ENCODE peak calls at places on chromosome 7, in ten cellular contexts. One of them, this sample, is unnamed.

GRCh38 chr7:155635817-155636216 is 8.6 kb upstream of the RBM33 start:
- DNase-seq in Calu3: no peak
- DNase-seq in cerebellar cortex: no peak
- DNase-seq in SK-N-SH: no peak
- DNase-seq in NCI-H1092: no peak
- DNase-seq in astrocyte of the cerebellum: no peak
- DNase-seq in hypothalamus: no peak
- DNase-seq in effector memory CD4-positive, alpha-beta T cell: no peak
- DNase-seq in left cardiac atrium: no peak
- DNase-seq in T-cell: no peak
- DNase-seq in this sample: no peak

GRCh38 chr7:7565746-7566650 is 686 bp upstream of the MIOS start:
- DNase-seq in Calu3: peak
- DNase-seq in cerebellar cortex: no peak
- DNase-seq in SK-N-SH: peak
- DNase-seq in NCI-H1092: no peak
- DNase-seq in astrocyte of the cerebellum: no peak
- DNase-seq in hypothalamus: no peak
- DNase-seq in effector memory CD4-positive, alpha-beta T cell: no peak
- DNase-seq in left cardiac atrium: no peak
- DNase-seq in T-cell: no peak
- DNase-seq in this sample: no peak

GRCh38 chr7:36606442-36607205 is 117.7 kb downstream of the AOAH start:
- DNase-seq in Calu3: no peak
- DNase-seq in cerebellar cortex: peak
- DNase-seq in SK-N-SH: peak
- DNase-seq in NCI-H1092: no peak
- DNase-seq in astrocyte of the cerebellum: no peak
- DNase-seq in hypothalamus: no peak
- DNase-seq in effector memory CD4-positive, alpha-beta T cell: no peak
- DNase-seq in left cardiac atrium: no peak
- DNase-seq in T-cell: no peak
- DNase-seq in this sample: no peak

GRCh38 chr7:139231513-139232376 is 708 bp downstream of the UBN2 start:
- DNase-seq in Calu3: peak
- DNase-seq in cerebellar cortex: peak
- DNase-seq in SK-N-SH: peak
- DNase-seq in NCI-H1092: no peak
- DNase-seq in astrocyte of the cerebellum: no peak
- DNase-seq in hypothalamus: no peak
- DNase-seq in effector memory CD4-positive, alpha-beta T cell: peak
- DNase-seq in left cardiac atrium: peak
- DNase-seq in T-cell: peak
- DNase-seq in this sample: no peak

GRCh38 chr7:55128693-55129394 is 110.0 kb downstream of the EGFR start:
- DNase-seq in Calu3: no peak
- DNase-seq in cerebellar cortex: no peak
- DNase-seq in SK-N-SH: no peak
- DNase-seq in NCI-H1092: no peak
- DNase-seq in astrocyte of the cerebellum: no peak
- DNase-seq in hypothalamus: no peak
- DNase-seq in effector memory CD4-positive, alpha-beta T cell: no peak
- DNase-seq in left cardiac atrium: no peak
- DNase-seq in T-cell: no peak
- DNase-seq in this sample: no peak

GRCh38 chr7:17342726-17343125 is 44.3 kb downstream of the AHR start:
- DNase-seq in Calu3: no peak
- DNase-seq in cerebellar cortex: no peak
- DNase-seq in SK-N-SH: no peak
- DNase-seq in NCI-H1092: no peak
- DNase-seq in astrocyte of the cerebellum: no peak
- DNase-seq in hypothalamus: no peak
- DNase-seq in effector memory CD4-positive, alpha-beta T cell: no peak
- DNase-seq in left cardiac atrium: no peak
- DNase-seq in T-cell: no peak
- DNase-seq in this sample: no peak

GRCh38 chr7:98244871-98245270 is 7.2 kb downstream of the TECPR1 start:
- DNase-seq in Calu3: no peak
- DNase-seq in cerebellar cortex: no peak
- DNase-seq in SK-N-SH: peak
- DNase-seq in NCI-H1092: no peak
- DNase-seq in astrocyte of the cerebellum: no peak
- DNase-seq in hypothalamus: no peak
- DNase-seq in effector memory CD4-positive, alpha-beta T cell: no peak
- DNase-seq in left cardiac atrium: no peak
- DNase-seq in T-cell: no peak
- DNase-seq in this sample: no peak

GRCh38 chr7:45225560-45226335 is 68.2 kb downstream of the RAMP3 start:
- DNase-seq in Calu3: no peak
- DNase-seq in cerebellar cortex: peak
- DNase-seq in SK-N-SH: no peak
- DNase-seq in NCI-H1092: no peak
- DNase-seq in astrocyte of the cerebellum: no peak
- DNase-seq in hypothalamus: no peak
- DNase-seq in effector memory CD4-positive, alpha-beta T cell: no peak
- DNase-seq in left cardiac atrium: no peak
- DNase-seq in T-cell: no peak
- DNase-seq in this sample: no peak

GRCh38 chr7:132877578-132877977 is 204.3 kb downstream of the CHCHD3 start:
- DNase-seq in Calu3: no peak
- DNase-seq in cerebellar cortex: no peak
- DNase-seq in SK-N-SH: no peak
- DNase-seq in NCI-H1092: no peak
- DNase-seq in astrocyte of the cerebellum: no peak
- DNase-seq in hypothalamus: no peak
- DNase-seq in effector memory CD4-positive, alpha-beta T cell: no peak
- DNase-seq in left cardiac atrium: no peak
- DNase-seq in T-cell: no peak
- DNase-seq in this sample: no peak

This sample was measured in HFF-Myc.